ENCODE peak calls at places on chromosome 10, in seven cellular contexts. U, I, D, K, Y, C and B are unnamed samples.

GRCh38 chr10:48237225-48237855 is 37.2 kb downstream of the FRMPD2 start:
- DNase-seq in U (no peak), I (no peak), D (no peak), K (no peak), Y (no peak), C (no peak), B (no peak)

GRCh38 chr10:60604356-60604755 is 173.9 kb upstream of the CDK1 start:
- DNase-seq in U (no peak), I (peak; percentile 29), D (no peak), K (no peak), Y (no peak), C (no peak), B (no peak)

GRCh38 chr10:88989824-88990527 is 622 bp upstream of the FAS start:
- DNase-seq in U (no peak), I (peak; percentile 95), D (no peak), K (no peak), Y (no peak), C (no peak), B (no peak)

GRCh38 chr10:132604686-132605085 is 67.1 kb downstream of the INPP5A start:
- DNase-seq in U (no peak), I (no peak), D (no peak), K (no peak), Y (no peak), C (no peak), B (no peak)

GRCh38 chr10:98012654-98013053 is 17.8 kb downstream of the CRTAC1 start:
- DNase-seq in U (no peak), I (no peak), D (no peak), K (no peak), Y (no peak), C (no peak), B (no peak)

GRCh38 chr10:31660301-31660700 is 268.3 kb downstream of the ARHGAP12 start:
- DNase-seq in U (no peak), I (no peak), D (no peak), K (no peak), Y (no peak), C (no peak), B (no peak)

GRCh38 chr10:29041512-29042150 is 247.2 kb upstream of the LYZL1 start:
- DNase-seq in U (no peak), I (peak; percentile 40), D (no peak), K (no peak), Y (no peak), C (no peak), B (peak; percentile 8)

GRCh38 chr10:24716295-24716694 is 7.4 kb downstream of the ARHGAP21 start:
- DNase-seq in U (no peak), I (no peak), D (no peak), K (no peak), Y (no peak), C (no peak), B (no peak)

GRCh38 chr10:43606323-43607198 is at the start of gene ZNF485:
- DNase-seq in U (peak; percentile 44), I (peak; percentile 63), D (peak; percentile 65), K (peak; percentile 81), Y (peak; percentile 68), C (peak; percentile 64), B (peak; percentile 77)

GRCh38 chr10:43867667-43868361 is 219.1 kb upstream of the ZNF32 start:
- DNase-seq in U (no peak), I (peak; percentile 74), D (no peak), K (no peak), Y (no peak), C (no peak), B (no peak)

GRCh38 chr10:62380002-62380401 is 5.8 kb downstream of the ZNF365 start:
- DNase-seq in U (no peak), I (peak; percentile 7), D (no peak), K (no peak), Y (no peak), C (no peak), B (no peak)

GRCh38 chr10:7488418-7488829 is 77.6 kb upstream of the SFMBT2 start:
- DNase-seq in U (no peak), I (peak; percentile 46), D (no peak), K (no peak), Y (no peak), C (no peak), B (peak; percentile 27)

GRCh38 chr10:73759512-73760115 is 15.4 kb downstream of the SEC24C start:
- DNase-seq in U (no peak), I (no peak), D (no peak), K (no peak), Y (peak; percentile 73), C (no peak), B (no peak)

GRCh38 chr10:49617281-49618020 is 3.6 kb downstream of the CHAT start:
- DNase-seq in U (no peak), I (no peak), D (no peak), K (no peak), Y (no peak), C (no peak), B (no peak)

GRCh38 chr10:71771821-71772617 is 1.3 kb downstream of the VSIR start:
- DNase-seq in U (no peak), I (peak; percentile 86), D (no peak), K (no peak), Y (peak; percentile 76), C (no peak), B (no peak)

GRCh38 chr10:60099998-60100747 is 193.8 kb upstream of the CCDC6 start:
- DNase-seq in U (no peak), I (peak; percentile 76), D (peak; percentile 68), K (peak; percentile 66), Y (peak; percentile 8), C (no peak), B (peak; percentile 10)

GRCh38 chr10:120578890-120579289 is 121.9 kb downstream of the PLPP4 start:
- DNase-seq in U (no peak), I (no peak), D (no peak), K (no peak), Y (no peak), C (no peak), B (no peak)

GRCh38 chr10:71974489-71975011 is 10.4 kb downstream of the CHST3 start:
- DNase-seq in U (no peak), I (peak; percentile 54), D (no peak), K (no peak), Y (peak; percentile 65), C (no peak), B (no peak)

GRCh38 chr10:116721991-116722392 is 20.4 kb downstream of the HSPA12A start:
- DNase-seq in U (no peak), I (peak; percentile 39), D (no peak), K (peak; percentile 60), Y (no peak), C (no peak), B (peak; percentile 16)

GRCh38 chr10:79387974-79388850 is 40.9 kb downstream of the PPIF start:
- DNase-seq in U (no peak), I (peak; percentile 1), D (no peak), K (no peak), Y (peak; percentile 68), C (no peak), B (no peak)

GRCh38 chr10:50622497-50623298 is 1.1 kb downstream of the SGMS1 start:
- DNase-seq in U (no peak), I (peak; percentile 53), D (peak; percentile 66), K (peak; percentile 67), Y (peak; percentile 53), C (peak; percentile 66), B (peak; percentile 42)

GRCh38 chr10:99777918-99778716 is 4.3 kb upstream of the ABCC2 start:
- DNase-seq in U (no peak), I (no peak), D (no peak), K (peak; percentile 36), Y (no peak), C (no peak), B (no peak)

GRCh38 chr10:81575007-81575406 is 300.0 kb upstream of the NRG3 start:
- DNase-seq in U (no peak), I (no peak), D (no peak), K (no peak), Y (no peak), C (no peak), B (no peak)

GRCh38 chr10:18005445-18005780 is 53.7 kb downstream of the SLC39A12 start:
- DNase-seq in U (no peak), I (no peak), D (no peak), K (no peak), Y (no peak), C (no peak), B (no peak)

GRCh38 chr10:119375574-119376265 is 166.8 kb downstream of the RGS10 start:
- DNase-seq in U (no peak), I (peak; percentile 53), D (no peak), K (peak; percentile 62), Y (no peak), C (no peak), B (no peak)

GRCh38 chr10:116627386-116627933 is 6.7 kb downstream of the PNLIPRP2 start:
- DNase-seq in U (no peak), I (peak; percentile 7), D (peak; percentile 2), K (peak; percentile 88), Y (no peak), C (no peak), B (peak; percentile 25)

GRCh38 chr10:3094565-3095168 is 27.3 kb downstream of the PFKP start:
- DNase-seq in U (no peak), I (peak; percentile 51), D (no peak), K (peak; percentile 23), Y (no peak), C (no peak), B (no peak)

GRCh38 chr10:128382225-128382624 is 256.0 kb upstream of the MKI67 start:
- DNase-seq in U (no peak), I (no peak), D (no peak), K (no peak), Y (no peak), C (no peak), B (no peak)

GRCh38 chr10:24433705-24434104 is 224.8 kb downstream of the KIAA1217 start:
- DNase-seq in U (no peak), I (no peak), D (no peak), K (no peak), Y (no peak), C (no peak), B (no peak)

GRCh38 chr10:105807930-105808587 is 1167.0 kb downstream of the SORCS3 start:
- DNase-seq in U (no peak), I (no peak), D (no peak), K (no peak), Y (no peak), C (no peak), B (no peak)

GRCh38 chr10:128304271-128304670 is 178.0 kb upstream of the MKI67 start:
- DNase-seq in U (no peak), I (no peak), D (no peak), K (no peak), Y (no peak), C (no peak), B (no peak)

GRCh38 chr10:62735464-62736188 is 68.9 kb upstream of the ADO start:
- DNase-seq in U (no peak), I (peak; percentile 69), D (no peak), K (no peak), Y (no peak), C (no peak), B (no peak)

GRCh38 chr10:79137826-79138225 is 69.1 kb downstream of the ZMIZ1 start:
- DNase-seq in U (no peak), I (peak; percentile 47), D (no peak), K (no peak), Y (peak; percentile 73), C (no peak), B (no peak)

GRCh38 chr10:3946234-3947229 is 161.5 kb upstream of the KLF6 start:
- DNase-seq in U (no peak), I (no peak), D (no peak), K (no peak), Y (no peak), C (no peak), B (no peak)